ENCODE peak calls at places on chromosome 5, in five cellular contexts. N is CD4-positive, alpha-beta memory T cell; E is body of pancreas; K is vagina; H is left ventricle myocardium inferior. U is an unnamed sample. For H3K4me1, the result is how much of the 10 kb centered on the place peaks cover.

GRCh38 chr5:154642499-154643245 is 112.5 kb upstream of the LARP1 start:
- DNase-seq in N (no peak), E (peak), K (no peak), H (no peak), U (no peak)

GRCh38 chr5:10474521-10475075 is 32.9 kb downstream of the ROPN1L start:
- DNase-seq in N (no peak), E (no peak), K (no peak), H (no peak), U (no peak)

GRCh38 chr5:172097356-172097755 is 90.7 kb downstream of the STK10 start:
- DNase-seq in N (no peak), E (no peak), K (no peak), H (peak), U (no peak)

GRCh38 chr5:966941-967340 is 41.7 kb upstream of the NKD2 start:
- DNase-seq in N (no peak), E (no peak), K (peak), H (no peak), U (no peak)

GRCh38 chr5:62354028-62354874 is 48.2 kb downstream of the KIF2A start:
- DNase-seq in N (peak), E (peak), K (no peak), H (no peak), U (no peak)

GRCh38 chr5:137316346-137316736 is 182.8 kb downstream of the SPOCK1 start:
- DNase-seq in N (no peak), E (peak), K (no peak), H (no peak), U (no peak)

GRCh38 chr5:116699348-116699747 is 124.7 kb upstream of the SEMA6A start:
- DNase-seq in N (no peak), E (no peak), K (no peak), H (no peak), U (no peak)

GRCh38 chr5:181241393-181241975 is 2.2 kb downstream of the RACK1 start:
- DNase-seq in N (no peak), E (no peak), K (no peak), H (no peak), U (no peak)

GRCh38 chr5:69525490-69525889 is 32.9 kb downstream of the OCLN start:
- DNase-seq in N (no peak), E (no peak), K (no peak), H (no peak), U (no peak)

GRCh38 chr5:143898914-143899591 is 87.1 kb downstream of the HMHB1 start:
- DNase-seq in N (no peak), E (no peak), K (no peak), H (no peak), U (no peak)

GRCh38 chr5:1638658-1639400 is 115.1 kb upstream of the LPCAT1 start:
- DNase-seq in N (no peak), E (no peak), K (no peak), H (no peak), U (no peak)

GRCh38 chr5:1021136-1021968 is 12.8 kb downstream of the NKD2 start:
- DNase-seq in N (no peak), E (no peak), K (no peak), H (peak), U (no peak)

GRCh38 chr5:35598707-35599370 is 18.8 kb upstream of the SPEF2 start:
- DNase-seq in N (no peak), E (peak), K (no peak), H (no peak), U (peak)

GRCh38 chr5:2751592-2752021 is at the start of gene IRX2:
- DNase-seq in N (no peak), E (peak), K (peak), H (peak), U (peak)

GRCh38 chr5:61397937-61398336 is 65.9 kb downstream of the ZSWIM6 start:
- DNase-seq in N (no peak), E (no peak), K (no peak), H (no peak), U (no peak)

GRCh38 chr5:73369283-73369682 is 79.3 kb downstream of the FOXD1 start:
- DNase-seq in N (no peak), E (no peak), K (no peak), H (no peak), U (no peak)

GRCh38 chr5:73373814-73374510 is 74.6 kb downstream of the FOXD1 start:
- DNase-seq in N (no peak), E (no peak), K (no peak), H (no peak), U (no peak)

GRCh38 chr5:73367650-73368049 is 80.9 kb downstream of the FOXD1 start:
- DNase-seq in N (no peak), E (no peak), K (no peak), H (no peak), U (no peak)

GRCh38 chr5:73370076-73370475 is 78.5 kb downstream of the FOXD1 start:
- DNase-seq in N (no peak), E (no peak), K (no peak), H (no peak), U (no peak)

GRCh38 chr5:73370620-73371583 is 77.7 kb downstream of the FOXD1 start:
- DNase-seq in N (no peak), E (no peak), K (no peak), H (no peak), U (no peak)
- H3K27ac ChIP-seq in N (no peak), E (no peak), K (no peak), H (no peak), U (no peak)

GRCh38 chr5:59034498-59035186 is 451.8 kb downstream of the RAB3C start:
- DNase-seq in N (peak), E (no peak), K (no peak), H (no peak), U (no peak)
- H3K4me3 ChIP-seq in N (no peak), E (no peak), K (no peak), H (peak), U (no peak)

GRCh38 chr5:119357815-119358559 is 2.2 kb downstream of the TNFAIP8 start:
- DNase-seq in N (no peak), E (no peak), K (no peak), H (no peak), U (no peak)
- H3K4me1 ChIP-seq in N (half or more), E (under half), K (half or more), H (half or more), U (under half)

GRCh38 chr5:166576323-166576722 is 1715.1 kb upstream of the WWC1 start:
- DNase-seq in N (no peak), E (no peak), K (no peak), H (no peak), U (no peak)

GRCh38 chr5:166582416-166582815 is 1709.0 kb upstream of the WWC1 start:
- DNase-seq in N (no peak), E (no peak), K (no peak), H (no peak), U (no peak)

GRCh38 chr5:166581827-166582226 is 1709.6 kb upstream of the WWC1 start:
- DNase-seq in N (no peak), E (no peak), K (no peak), H (no peak), U (no peak)
- H3K27ac ChIP-seq in N (no peak), E (no peak), K (no peak), H (no peak), U (no peak)